ENCODE peak calls at places on chromosomes 1 and 21, in six cellular contexts. One of them, this sample, is unnamed. For H3K4me1, the result is how much of the 10 kb centered on the place peaks cover.

GRCh38 chr1:190563230-190563629 is 85.6 kb upstream of the BRINP3 start:
- DNase-seq in heart right ventricle: no peak
- DNase-seq in neural progenitor cell: no peak
- DNase-seq in pancreas: no peak
- DNase-seq in BE2C: no peak
- DNase-seq in CD8-positive, alpha-beta T cell: no peak
- DNase-seq in this sample: no peak

GRCh38 chr1:61670016-61670415 is 54.9 kb downstream of the TM2D1 start:
- DNase-seq in heart right ventricle: no peak
- DNase-seq in neural progenitor cell: no peak
- DNase-seq in pancreas: no peak
- DNase-seq in BE2C: no peak
- DNase-seq in CD8-positive, alpha-beta T cell: no peak
- DNase-seq in this sample: no peak

GRCh38 chr1:84272401-84272800 is 29.1 kb upstream of the SAMD13 start:
- DNase-seq in heart right ventricle: no peak
- DNase-seq in neural progenitor cell: no peak
- DNase-seq in pancreas: no peak
- DNase-seq in BE2C: no peak
- DNase-seq in CD8-positive, alpha-beta T cell: no peak
- DNase-seq in this sample: no peak

GRCh38 chr1:19635646-19636045 is 8.5 kb upstream of the NBL1 start:
- DNase-seq in heart right ventricle: no peak
- DNase-seq in neural progenitor cell: no peak
- DNase-seq in pancreas: no peak
- DNase-seq in BE2C: no peak
- DNase-seq in CD8-positive, alpha-beta T cell: no peak
- DNase-seq in this sample: no peak

GRCh38 chr1:29286194-29286767 is 50.0 kb downstream of the PTPRU start:
- DNase-seq in heart right ventricle: no peak
- DNase-seq in neural progenitor cell: no peak
- DNase-seq in pancreas: no peak
- DNase-seq in BE2C: no peak
- DNase-seq in CD8-positive, alpha-beta T cell: no peak
- DNase-seq in this sample: no peak

GRCh38 chr1:236844499-236845271 is 49.6 kb downstream of the MTR start:
- DNase-seq in heart right ventricle: no peak
- DNase-seq in neural progenitor cell: no peak
- DNase-seq in pancreas: no peak
- DNase-seq in BE2C: peak
- DNase-seq in CD8-positive, alpha-beta T cell: no peak
- DNase-seq in this sample: no peak

GRCh38 chr1:38612956-38613355 is 246.6 kb downstream of the RRAGC start:
- DNase-seq in heart right ventricle: no peak
- DNase-seq in neural progenitor cell: no peak
- DNase-seq in pancreas: no peak
- DNase-seq in BE2C: no peak
- DNase-seq in CD8-positive, alpha-beta T cell: no peak
- DNase-seq in this sample: no peak

GRCh38 chr1:110542730-110543129 is 23.8 kb upstream of the KCNA10 start:
- DNase-seq in heart right ventricle: no peak
- DNase-seq in neural progenitor cell: peak
- DNase-seq in pancreas: no peak
- DNase-seq in BE2C: no peak
- DNase-seq in CD8-positive, alpha-beta T cell: no peak
- DNase-seq in this sample: no peak

GRCh38 chr1:194214735-194215134 is 1028.3 kb upstream of the B3GALT2 start:
- DNase-seq in heart right ventricle: no peak
- DNase-seq in neural progenitor cell: no peak
- DNase-seq in pancreas: no peak
- DNase-seq in BE2C: no peak
- DNase-seq in CD8-positive, alpha-beta T cell: no peak
- DNase-seq in this sample: no peak

GRCh38 chr1:234544094-234544579 is 65.2 kb upstream of the TARBP1 start:
- DNase-seq in heart right ventricle: peak
- DNase-seq in neural progenitor cell: no peak
- DNase-seq in pancreas: no peak
- DNase-seq in BE2C: peak
- DNase-seq in CD8-positive, alpha-beta T cell: peak
- DNase-seq in this sample: peak

GRCh38 chr1:27937524-27937836 is 2.7 kb downstream of the SMPDL3B start:
- DNase-seq in heart right ventricle: no peak
- DNase-seq in neural progenitor cell: no peak
- DNase-seq in pancreas: no peak
- DNase-seq in BE2C: no peak
- DNase-seq in CD8-positive, alpha-beta T cell: no peak
- DNase-seq in this sample: no peak

GRCh38 chr1:217373761-217374701 is 256.9 kb downstream of the GPATCH2 start:
- DNase-seq in heart right ventricle: no peak
- DNase-seq in neural progenitor cell: no peak
- DNase-seq in pancreas: peak
- DNase-seq in BE2C: no peak
- DNase-seq in CD8-positive, alpha-beta T cell: no peak
- DNase-seq in this sample: no peak

GRCh38 chr21:15415541-15416261 is 314.1 kb upstream of the USP25 start:
- DNase-seq in heart right ventricle: no peak
- DNase-seq in neural progenitor cell: no peak
- DNase-seq in pancreas: no peak
- DNase-seq in BE2C: no peak
- DNase-seq in CD8-positive, alpha-beta T cell: no peak
- DNase-seq in this sample: no peak

GRCh38 chr1:162849711-162850110 is 11.3 kb downstream of the CCDC190 start:
- DNase-seq in heart right ventricle: no peak
- DNase-seq in neural progenitor cell: no peak
- DNase-seq in pancreas: no peak
- DNase-seq in BE2C: no peak
- DNase-seq in CD8-positive, alpha-beta T cell: no peak
- DNase-seq in this sample: no peak

GRCh38 chr1:158112994-158113758 is 67.5 kb upstream of the CD1D start:
- DNase-seq in heart right ventricle: peak
- DNase-seq in neural progenitor cell: peak
- DNase-seq in pancreas: no peak
- DNase-seq in BE2C: peak
- DNase-seq in CD8-positive, alpha-beta T cell: peak
- DNase-seq in this sample: no peak

GRCh38 chr1:152442765-152443164 is 28.7 kb upstream of the CRNN start:
- DNase-seq in heart right ventricle: no peak
- DNase-seq in neural progenitor cell: no peak
- DNase-seq in pancreas: no peak
- DNase-seq in BE2C: no peak
- DNase-seq in CD8-positive, alpha-beta T cell: no peak
- DNase-seq in this sample: no peak

GRCh38 chr21:43333301-43334062 is 93.4 kb downstream of the SIK1 start:
- DNase-seq in heart right ventricle: peak
- DNase-seq in neural progenitor cell: peak
- DNase-seq in pancreas: peak
- DNase-seq in BE2C: no peak
- DNase-seq in CD8-positive, alpha-beta T cell: no peak
- DNase-seq in this sample: peak

GRCh38 chr1:91398291-91398690 is 6.3 kb downstream of the HFM1 start:
- DNase-seq in heart right ventricle: no peak
- DNase-seq in neural progenitor cell: no peak
- DNase-seq in pancreas: no peak
- DNase-seq in BE2C: no peak
- DNase-seq in CD8-positive, alpha-beta T cell: no peak
- DNase-seq in this sample: no peak

GRCh38 chr1:222466150-222466865 is 81.6 kb downstream of the HHIPL2 start:
- DNase-seq in heart right ventricle: no peak
- DNase-seq in neural progenitor cell: no peak
- DNase-seq in pancreas: no peak
- DNase-seq in BE2C: no peak
- DNase-seq in CD8-positive, alpha-beta T cell: no peak
- DNase-seq in this sample: no peak

GRCh38 chr1:88680446-88680845 is 3.6 kb upstream of the PKN2 start:
- DNase-seq in heart right ventricle: no peak
- DNase-seq in neural progenitor cell: no peak
- DNase-seq in pancreas: no peak
- DNase-seq in BE2C: no peak
- DNase-seq in CD8-positive, alpha-beta T cell: no peak
- DNase-seq in this sample: no peak

GRCh38 chr1:202713110-202713509 is 2.9 kb upstream of the SYT2 start:
- DNase-seq in heart right ventricle: no peak
- DNase-seq in neural progenitor cell: peak
- DNase-seq in pancreas: no peak
- DNase-seq in BE2C: no peak
- DNase-seq in CD8-positive, alpha-beta T cell: no peak
- DNase-seq in this sample: no peak

GRCh38 chr1:236657398-236657797 is 28.9 kb upstream of the ACTN2 start:
- DNase-seq in heart right ventricle: no peak
- DNase-seq in neural progenitor cell: no peak
- DNase-seq in pancreas: no peak
- DNase-seq in BE2C: no peak
- DNase-seq in CD8-positive, alpha-beta T cell: no peak
- DNase-seq in this sample: no peak

GRCh38 chr1:109523706-109524105 is 14.2 kb upstream of the AMIGO1 start:
- DNase-seq in heart right ventricle: no peak
- DNase-seq in neural progenitor cell: no peak
- DNase-seq in pancreas: no peak
- DNase-seq in BE2C: no peak
- DNase-seq in CD8-positive, alpha-beta T cell: no peak
- DNase-seq in this sample: no peak

GRCh38 chr1:10760566-10761502 is 35.6 kb downstream of the CASZ1 start:
- DNase-seq in heart right ventricle: no peak
- DNase-seq in neural progenitor cell: no peak
- DNase-seq in pancreas: peak
- DNase-seq in BE2C: no peak
- DNase-seq in CD8-positive, alpha-beta T cell: no peak
- DNase-seq in this sample: no peak

GRCh38 chr1:103514920-103515503 is 10.5 kb upstream of the RNPC3 start:
- DNase-seq in heart right ventricle: no peak
- DNase-seq in neural progenitor cell: peak
- DNase-seq in pancreas: no peak
- DNase-seq in BE2C: peak
- DNase-seq in CD8-positive, alpha-beta T cell: no peak
- DNase-seq in this sample: no peak

GRCh38 chr1:34155851-34156250 is 9.2 kb downstream of the CSMD2 start:
- DNase-seq in heart right ventricle: no peak
- DNase-seq in neural progenitor cell: no peak
- DNase-seq in pancreas: no peak
- DNase-seq in BE2C: no peak
- DNase-seq in CD8-positive, alpha-beta T cell: no peak
- DNase-seq in this sample: no peak

GRCh38 chr1:210089848-210090247 is 142.7 kb upstream of the SERTAD4 start:
- DNase-seq in heart right ventricle: no peak
- DNase-seq in neural progenitor cell: no peak
- DNase-seq in pancreas: no peak
- DNase-seq in BE2C: no peak
- DNase-seq in CD8-positive, alpha-beta T cell: no peak
- DNase-seq in this sample: no peak

GRCh38 chr1:201499191-201499590 is 7.7 kb downstream of the CSRP1 start:
- DNase-seq in heart right ventricle: no peak
- DNase-seq in neural progenitor cell: no peak
- DNase-seq in pancreas: no peak
- DNase-seq in BE2C: no peak
- DNase-seq in CD8-positive, alpha-beta T cell: no peak
- DNase-seq in this sample: no peak

GRCh38 chr1:201500670-201501120 is 6.2 kb downstream of the CSRP1 start:
- DNase-seq in heart right ventricle: peak
- DNase-seq in neural progenitor cell: peak
- DNase-seq in pancreas: no peak
- DNase-seq in BE2C: no peak
- DNase-seq in CD8-positive, alpha-beta T cell: no peak
- DNase-seq in this sample: no peak

GRCh38 chr1:201497935-201498509 is 8.9 kb downstream of the CSRP1 start:
- DNase-seq in heart right ventricle: no peak
- DNase-seq in neural progenitor cell: no peak
- DNase-seq in pancreas: no peak
- DNase-seq in BE2C: no peak
- DNase-seq in CD8-positive, alpha-beta T cell: no peak
- DNase-seq in this sample: no peak

GRCh38 chr1:201499795-201500669 is 6.9 kb downstream of the CSRP1 start:
- DNase-seq in heart right ventricle: peak
- DNase-seq in neural progenitor cell: peak
- DNase-seq in pancreas: no peak
- DNase-seq in BE2C: no peak
- DNase-seq in CD8-positive, alpha-beta T cell: no peak
- DNase-seq in this sample: peak

GRCh38 chr1:201498621-201499020 is 8.3 kb downstream of the CSRP1 start:
- DNase-seq in heart right ventricle: no peak
- DNase-seq in neural progenitor cell: no peak
- DNase-seq in pancreas: no peak
- DNase-seq in BE2C: no peak
- DNase-seq in CD8-positive, alpha-beta T cell: no peak
- DNase-seq in this sample: no peak
- H3K4me1 ChIP-seq in heart right ventricle: half or more
- H3K4me1 ChIP-seq in neural progenitor cell: under half
- H3K4me1 ChIP-seq in pancreas: under half
- H3K4me1 ChIP-seq in BE2C: under half
- H3K4me1 ChIP-seq in CD8-positive, alpha-beta T cell: under half
- H3K4me1 ChIP-seq in this sample: under half

DNA sequence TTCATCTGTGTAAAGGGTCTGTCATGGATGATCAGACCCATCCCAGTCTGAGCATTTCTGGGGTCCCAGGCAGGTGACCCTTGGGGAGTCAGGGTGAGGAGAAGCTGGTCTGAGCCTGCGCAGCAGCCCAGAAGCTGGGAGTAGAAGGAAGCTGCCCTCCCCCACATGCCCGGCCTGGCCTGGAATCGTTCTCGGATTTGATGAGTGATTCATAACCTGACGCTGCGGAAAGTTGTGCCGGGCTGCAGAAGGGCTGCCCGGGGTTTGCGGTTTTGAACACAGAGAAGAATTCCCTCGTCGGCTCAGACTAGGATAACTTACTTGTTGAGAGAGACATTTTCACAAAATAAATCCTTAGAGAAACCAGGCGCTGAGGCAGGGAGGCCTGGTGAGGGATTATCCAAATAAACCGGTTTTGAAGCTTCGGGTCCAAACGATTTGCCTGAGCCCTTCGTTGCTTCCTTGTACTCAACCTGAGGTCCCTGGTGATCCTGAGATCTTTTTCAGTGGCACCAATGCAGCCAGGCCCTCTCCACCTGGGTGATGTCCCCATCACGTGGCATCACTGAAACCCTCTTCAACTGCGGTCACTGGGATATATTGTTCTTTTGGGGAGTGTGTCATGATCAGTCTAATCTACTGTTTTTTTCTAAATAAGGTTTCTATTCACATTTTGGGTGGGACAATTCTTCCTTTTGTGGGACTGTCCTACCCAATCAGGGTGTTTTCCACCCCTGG is 29.2 kb downstream of the EPHB2 start:
- DNase-seq in heart right ventricle: no peak
- DNase-seq in neural progenitor cell: no peak
- DNase-seq in pancreas: no peak
- DNase-seq in BE2C: no peak
- DNase-seq in CD8-positive, alpha-beta T cell: no peak
- DNase-seq in this sample: no peak
- H3K4me1 ChIP-seq in heart right ventricle: under half
- H3K4me1 ChIP-seq in neural progenitor cell: under half
- H3K4me1 ChIP-seq in pancreas: under half
- H3K4me1 ChIP-seq in BE2C: under half
- H3K4me1 ChIP-seq in CD8-positive, alpha-beta T cell: under half
- H3K4me1 ChIP-seq in this sample: under half

GRCh38 chr1:173275496-173275895 is 68.4 kb upstream of the TNFSF4 start:
- DNase-seq in heart right ventricle: no peak
- DNase-seq in neural progenitor cell: no peak
- DNase-seq in pancreas: no peak
- DNase-seq in BE2C: no peak
- DNase-seq in CD8-positive, alpha-beta T cell: no peak
- DNase-seq in this sample: no peak
- H3K4me1 ChIP-seq in heart right ventricle: under half
- H3K4me1 ChIP-seq in neural progenitor cell: under half
- H3K4me1 ChIP-seq in pancreas: under half
- H3K4me1 ChIP-seq in BE2C: under half
- H3K4me1 ChIP-seq in CD8-positive, alpha-beta T cell: under half
- H3K4me1 ChIP-seq in this sample: under half

GRCh38 chr1:168468822-168469221 is 75.0 kb downstream of the XCL2 start:
- DNase-seq in heart right ventricle: no peak
- DNase-seq in neural progenitor cell: no peak
- DNase-seq in pancreas: no peak
- DNase-seq in BE2C: no peak
- DNase-seq in CD8-positive, alpha-beta T cell: no peak
- DNase-seq in this sample: no peak
- H3K4me1 ChIP-seq in heart right ventricle: half or more
- H3K4me1 ChIP-seq in neural progenitor cell: under half
- H3K4me1 ChIP-seq in pancreas: under half
- H3K4me1 ChIP-seq in BE2C: under half
- H3K4me1 ChIP-seq in CD8-positive, alpha-beta T cell: half or more
- H3K4me1 ChIP-seq in this sample: under half

This sample was measured in breast epithelium.